ENCODE peak calls at places on chromosomes 4 and X, in seven cellular contexts. R is HFF-Myc, Q is upper lobe of right lung, Z is ovary, K is neural progenitor cell, C is tibial artery, A is upper lobe of left lung. B is an unnamed sample.

GRCh38 chrX:103782640-103783039 is 6.0 kb downstream of the PLP1 start:
- DNase-seq in Z (no peak), C (no peak), R (no peak), Q (no peak), K (peak), A (no peak), B (no peak)

GRCh38 chr4:44965446-44966095 is 239.2 kb upstream of the GNPDA2 start:
- DNase-seq in A (no peak), R (no peak), C (no peak), Z (no peak), Q (no peak), K (no peak), B (no peak)

GRCh38 chr4:87419578-87420249 is 2.7 kb upstream of the NUDT9 start:
- DNase-seq in Z (no peak), R (no peak), A (no peak), C (no peak), K (peak), Q (no peak), B (no peak)

GRCh38 chrX:72051589-72051988 is 80.1 kb downstream of the RTL5 start:
- DNase-seq in K (no peak), Z (no peak), Q (no peak), A (no peak), C (no peak), R (no peak), B (no peak)

GRCh38 chr4:125352521-125352920 is 37.8 kb downstream of the FAT4 start:
- DNase-seq in K (no peak), Z (no peak), R (no peak), C (no peak), A (no peak), Q (no peak), B (no peak)

GRCh38 chrX:3451566-3451965 is 105.1 kb upstream of the MXRA5 start:
- DNase-seq in K (no peak), Q (no peak), Z (no peak), R (peak), A (no peak), C (no peak), B (no peak)

GRCh38 chr4:140094701-140095420 is 59.1 kb downstream of the MAML3 start:
- DNase-seq in R (no peak), A (peak), K (no peak), Z (no peak), C (peak), Q (peak), B (no peak)

GRCh38 chr4:77800483-77801259 is 18.5 kb downstream of the CNOT6L start:
- DNase-seq in A (no peak), C (no peak), K (no peak), R (no peak), Z (no peak), Q (no peak), B (no peak)

GRCh38 chrX:18702362-18703195 is 4.9 kb upstream of the PPEF1 start:
- DNase-seq in R (peak), K (no peak), C (no peak), A (no peak), Q (no peak), Z (no peak), B (no peak)

GRCh38 chr4:16532240-16532990 is 306.1 kb upstream of the TAPT1 start:
- DNase-seq in A (peak), K (no peak), Q (no peak), C (no peak), Z (peak), R (peak), B (peak)

GRCh38 chr4:109462802-109463201 is 29.2 kb downstream of the SEC24B start:
- DNase-seq in A (no peak), K (no peak), Z (no peak), Q (no peak), C (no peak), R (no peak), B (no peak)

GRCh38 chrX:15343075-15343476 is 7.8 kb upstream of the PIGA start:
- DNase-seq in A (peak), R (no peak), C (peak), Z (no peak), Q (no peak), K (no peak), B (peak)

GRCh38 chr4:37631551-37631950 is 54.6 kb downstream of the RELL1 start:
- DNase-seq in R (no peak), K (no peak), C (no peak), A (peak), Z (peak), Q (no peak), B (no peak)

GRCh38 chr4:54392459-54392858 is 163.4 kb downstream of the PDGFRA start:
- DNase-seq in K (no peak), Z (no peak), A (no peak), C (no peak), R (no peak), Q (no peak), B (no peak)

GRCh38 chr4:125321709-125322362 is 7.1 kb downstream of the FAT4 start:
- DNase-seq in Z (no peak), K (no peak), R (no peak), Q (no peak), C (no peak), A (no peak), B (no peak)

GRCh38 chr4:133759428-133759827 is 442.2 kb downstream of the PABPC4L start:
- DNase-seq in Q (no peak), R (no peak), A (no peak), C (no peak), K (peak), Z (no peak), B (no peak)

GRCh38 chr4:66840178-66840577 is 705.1 kb downstream of the CENPC start:
- DNase-seq in A (no peak), Z (no peak), Q (no peak), K (no peak), R (no peak), C (no peak), B (no peak)

GRCh38 chr4:26866203-26866602 is 5.6 kb downstream of the STIM2 start:
- DNase-seq in K (no peak), R (no peak), A (no peak), Q (no peak), Z (no peak), C (no peak), B (no peak)

GRCh38 chrX:70774223-70774622 is 134.3 kb downstream of the TEX11 start:
- DNase-seq in Q (no peak), K (no peak), Z (no peak), A (no peak), C (no peak), R (no peak), B (no peak)

GRCh38 chrX:70769659-70770232 is 138.8 kb downstream of the TEX11 start:
- DNase-seq in Q (no peak), Z (no peak), R (no peak), K (no peak), C (no peak), A (no peak), B (no peak)
- TF ChIP-seq CTCF in Q (peak), Z (no peak), R (peak), K (peak), C (no peak), A (peak), B (peak)

GRCh38 chr4:31557444-31557843 is 837.3 kb downstream of the PCDH7 start:
- DNase-seq in A (no peak), Z (no peak), Q (no peak), K (no peak), R (no peak), C (no peak), B (no peak)
- TF ChIP-seq CTCF in A (no peak), Z (no peak), Q (no peak), K (no peak), R (no peak), C (no peak), B (no peak)

GRCh38 chr4:151418385-151418784 is 9.4 kb downstream of the FHIP1A start:
- DNase-seq in Q (no peak), K (no peak), R (peak), C (no peak), Z (no peak), A (no peak), B (peak)
- TF ChIP-seq CTCF in Q (no peak), K (no peak), R (no peak), C (no peak), Z (no peak), A (no peak), B (no peak)

DNA sequence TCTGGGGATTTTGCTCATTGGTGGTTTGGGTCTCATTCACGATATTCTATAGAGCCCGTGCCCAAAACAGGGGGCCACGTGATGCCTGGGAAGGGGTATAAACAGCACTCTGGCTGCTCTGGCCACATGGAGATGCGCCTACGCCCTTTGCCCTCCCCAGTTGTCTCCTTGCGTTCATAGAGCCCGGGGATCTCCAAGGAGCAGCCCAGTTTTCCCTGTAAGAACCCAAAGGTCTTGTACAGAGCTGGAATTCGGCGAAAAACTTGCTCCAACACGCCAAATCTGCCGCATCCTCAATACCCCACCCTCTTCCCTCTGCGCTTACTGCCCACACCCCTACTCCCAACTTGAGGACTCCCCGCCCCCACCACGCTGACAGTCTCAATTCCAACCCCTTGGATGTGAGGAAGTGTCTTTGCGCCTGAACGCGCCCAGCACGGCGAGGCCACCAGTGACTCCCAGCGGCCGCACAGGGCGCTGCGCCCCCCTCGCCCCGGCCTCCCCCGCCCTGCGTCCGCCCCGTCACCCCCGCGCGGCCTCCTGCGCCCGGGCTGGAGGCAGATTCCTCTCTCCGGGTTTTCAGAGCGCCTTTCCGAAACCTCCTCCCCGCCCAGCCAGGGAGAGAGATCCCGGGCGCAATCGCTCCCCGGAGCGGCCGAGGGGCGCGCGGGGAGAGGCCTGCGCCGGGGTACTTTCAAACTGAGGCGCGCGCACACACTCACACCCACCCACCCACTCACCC is at the start of gene NHS:
- DNase-seq in C (peak), Q (peak), A (peak), K (peak), Z (peak), R (no peak), B (peak)
- TF ChIP-seq CTCF in C (peak), Q (peak), A (peak), K (peak), Z (peak), R (peak), B (peak)

B was measured in AG09309.